ENCODE peak calls at places on chromosomes 4 and X, in eight cellular contexts. K is sigmoid colon, A is astrocyte of the spinal cord, X is B cell, W is WERI-Rb-1, G is suprapubic skin, R is esophagus squamous epithelium, Y is uterus. U is an unnamed sample.
A peak's percentile ranks its signal among the peaks of the same experiment; 100 is the strongest.

GRCh38 chr4:31059753-31060522 is 339.8 kb downstream of the PCDH7 start:
- DNase-seq in G (no peak), K (no peak), R (no peak), Y (no peak), X (no peak), A (peak; percentile 21), W (no peak), U (no peak)

GRCh38 chrX:63428348-63428747 is 77.2 kb upstream of the SPIN4 start:
- DNase-seq in X (no peak), K (no peak), R (no peak), W (no peak), Y (no peak), A (no peak), G (no peak), U (no peak)

GRCh38 chrX:116345953-116346352 is 90.5 kb upstream of the SLC6A14 start:
- DNase-seq in G (no peak), Y (no peak), W (no peak), A (no peak), R (no peak), X (no peak), K (no peak), U (no peak)

GRCh38 chr4:82469776-82470345 is 39.5 kb downstream of the ENOPH1 start:
- DNase-seq in X (no peak), A (peak; percentile 78), K (no peak), W (no peak), G (no peak), Y (no peak), R (no peak), U (no peak)

GRCh38 chr4:174317531-174317930 is 33.8 kb downstream of the CEP44 start:
- DNase-seq in R (no peak), A (no peak), X (no peak), K (no peak), G (no peak), Y (no peak), W (no peak), U (no peak)

GRCh38 chr4:107951551-107951950 is 20.2 kb downstream of the CYP2U1 start:
- DNase-seq in W (no peak), G (no peak), A (peak; percentile 69), K (no peak), R (no peak), Y (no peak), X (no peak), U (no peak)

GRCh38 chr4:186727149-186727976 is 3.7 kb upstream of the FAT1 start:
- DNase-seq in A (peak; percentile 24), Y (no peak), X (no peak), R (no peak), K (no peak), G (no peak), W (no peak), U (no peak)

GRCh38 chr4:163544407-163545038 is 50.0 kb downstream of the TMA16 start:
- DNase-seq in K (peak; percentile 65), W (peak; percentile 77), A (peak; percentile 55), X (peak; percentile 68), G (peak; percentile 66), Y (peak; percentile 34), R (no peak), U (peak; percentile 76)

GRCh38 chrX:13285229-13285628 is 34.6 kb downstream of the ATXN3L start:
- DNase-seq in X (no peak), R (no peak), A (no peak), G (no peak), W (no peak), K (no peak), Y (no peak), U (no peak)

GRCh38 chr4:85029453-85029852 is 63.0 kb upstream of the WDFY3 start:
- DNase-seq in K (no peak), Y (no peak), A (no peak), R (no peak), X (no peak), W (no peak), G (no peak), U (no peak)

GRCh38 chrX:93695981-93696380 is 22.0 kb downstream of the FAM133A start:
- DNase-seq in X (no peak), W (no peak), R (no peak), G (no peak), A (no peak), K (no peak), Y (no peak), U (no peak)

GRCh38 chrX:130060122-130061069 is 49.9 kb downstream of the ELF4 start:
- DNase-seq in W (peak; percentile 78), G (peak; percentile 84), K (peak; percentile 86), Y (peak; percentile 71), A (peak; percentile 62), X (peak; percentile 95), R (peak; percentile 3), U (peak; percentile 84)

GRCh38 chrX:110167952-110168451 is 149.9 kb downstream of the AMMECR1 start:
- DNase-seq in W (peak; percentile 61), K (no peak), A (no peak), Y (no peak), G (no peak), R (no peak), X (no peak), U (peak; percentile 36)

GRCh38 chr4:109876634-109877265 is 28.8 kb downstream of the LRIT3 start:
- DNase-seq in X (no peak), K (no peak), W (no peak), Y (no peak), A (no peak), R (no peak), G (no peak), U (no peak)

GRCh38 chrX:134732676-134733075 is 74.4 kb upstream of the PLAC1 start:
- DNase-seq in G (no peak), X (no peak), W (no peak), R (no peak), A (no peak), K (no peak), Y (no peak), U (no peak)

GRCh38 chr4:33715996-33716395 is 2528.3 kb downstream of the ARAP2 start:
- DNase-seq in A (peak; percentile 91), K (no peak), W (no peak), Y (no peak), G (no peak), R (no peak), X (no peak), U (no peak)

GRCh38 chrX:107659768-107660167 is 31.5 kb downstream of the PRPS1 start:
- DNase-seq in Y (no peak), R (no peak), K (no peak), A (peak; percentile 62), X (no peak), W (no peak), G (no peak), U (no peak)

GRCh38 chr4:2857349-2857927 is 13.8 kb downstream of the ADD1 start:
- DNase-seq in Y (no peak), G (no peak), X (no peak), W (no peak), A (no peak), R (no peak), K (no peak), U (no peak)

GRCh38 chr4:167622481-167623240 is 388.4 kb upstream of the SPOCK3 start:
- DNase-seq in Y (no peak), K (no peak), G (no peak), W (peak; percentile 74), R (no peak), A (peak; percentile 62), X (peak; percentile 9), U (peak; percentile 82)

GRCh38 chr4:107669068-107669467 is 51.0 kb downstream of the PAPSS1 start:
- DNase-seq in Y (no peak), X (no peak), G (no peak), W (no peak), A (no peak), R (no peak), K (no peak), U (no peak)

GRCh38 chr4:164989464-164989863 is 12.0 kb upstream of the TRIM61 start:
- DNase-seq in A (no peak), G (no peak), W (no peak), R (no peak), X (no peak), Y (no peak), K (no peak), U (no peak)

DNA sequence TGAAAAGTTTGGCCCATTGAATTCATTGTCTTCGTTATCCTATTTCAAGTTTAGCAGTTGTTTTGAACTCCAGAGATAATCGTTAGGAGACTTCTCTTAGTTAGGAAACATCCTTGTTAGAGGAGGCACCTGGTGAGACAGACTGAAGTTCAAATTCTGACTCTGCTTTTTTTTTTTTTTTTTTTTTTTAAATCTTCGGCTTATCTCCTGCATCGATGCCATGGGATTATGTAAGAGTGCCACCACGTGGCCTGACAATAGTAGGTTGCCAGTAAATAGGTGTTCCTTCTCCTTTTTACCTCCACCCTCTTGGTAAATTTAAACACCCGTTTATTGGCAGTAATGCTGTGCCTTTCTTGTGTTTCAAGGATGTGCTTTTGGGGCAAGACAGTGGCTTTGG is 149.3 kb downstream of the SOWAHB start:
- DNase-seq in K (no peak), Y (no peak), X (no peak), A (peak; percentile 62), R (no peak), W (peak; percentile 56), G (no peak), U (peak; percentile 41)
- TF ChIP-seq CTCF in K (no peak), Y (peak; percentile 24), X (no peak), A (peak; percentile 42), R (peak; percentile 37), W (peak; percentile 59), G (no peak), U (peak; percentile 53)

DNA sequence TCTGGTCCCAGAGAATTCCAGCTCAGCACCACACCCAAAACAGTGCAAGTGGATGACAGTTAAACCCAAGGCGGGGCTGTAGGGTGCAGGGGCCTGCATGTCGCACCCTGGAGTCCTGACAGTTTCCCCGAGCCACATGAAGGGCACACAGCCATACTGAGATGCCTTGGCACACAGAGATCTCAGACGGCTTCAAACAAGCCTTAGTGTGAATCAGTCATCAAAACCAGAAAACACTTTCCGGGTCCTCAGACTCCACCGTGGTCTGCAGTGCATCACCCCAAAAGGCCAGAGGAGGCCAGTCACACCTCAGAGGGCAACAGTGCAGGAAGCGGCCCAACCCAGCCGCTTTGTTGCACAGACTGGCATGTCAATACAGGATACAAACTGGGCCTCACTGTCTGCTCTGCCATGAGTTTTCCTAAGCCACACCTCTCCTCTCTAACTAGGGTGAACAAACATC is 64.6 kb upstream of the ENPP6 start:
- DNase-seq in W (no peak), X (no peak), G (no peak), A (no peak), Y (no peak), K (no peak), R (no peak), U (no peak)
- TF ChIP-seq CTCF in W (no peak), X (peak; percentile 34), G (no peak), A (no peak), Y (no peak), K (no peak), R (peak; percentile 54), U (no peak)

GRCh38 chr4:113411496-113411938 is 350.0 kb downstream of the CAMK2D start:
- DNase-seq in A (peak; percentile 87), K (no peak), X (no peak), Y (no peak), W (no peak), G (no peak), R (no peak), U (no peak)
- TF ChIP-seq CTCF in A (no peak), K (no peak), X (no peak), Y (no peak), W (no peak), G (no peak), R (no peak), U (no peak)

DNA sequence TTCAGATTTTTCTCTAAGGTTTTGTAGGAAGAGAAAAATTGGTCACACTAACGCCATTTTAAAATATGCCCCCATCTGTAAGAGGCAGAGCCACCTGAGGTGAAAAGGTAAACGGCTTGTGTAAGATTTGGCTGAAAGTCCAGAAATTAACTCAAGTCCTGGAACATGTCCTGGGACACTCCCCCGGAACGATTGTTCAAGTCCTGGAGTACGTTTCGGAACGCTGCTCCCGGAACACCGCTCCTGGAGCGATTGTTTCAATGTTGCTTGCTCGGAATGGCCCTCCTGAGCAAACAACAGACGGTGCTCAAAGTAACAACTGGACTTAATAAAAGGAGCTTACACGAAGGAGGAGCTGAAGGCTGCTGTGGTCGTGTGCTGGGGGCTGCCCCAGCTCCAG is 796.5 kb upstream of the SLIT2 start:
- DNase-seq in R (no peak), K (no peak), Y (no peak), G (no peak), X (no peak), W (no peak), A (no peak), U (no peak)
- TF ChIP-seq CTCF in R (no peak), K (no peak), Y (no peak), G (no peak), X (no peak), W (no peak), A (no peak), U (no peak)

U was measured in BE2C.